ENCODE peak calls at places on chromosome 2, in five cellular contexts. Y, M, X, K and J are unnamed samples.

GRCh38 chr2:221205103-221205502 is 367.0 kb downstream of the EPHA4 start:
- DNase-seq in Y (no peak), M (no peak), X (no peak), K (no peak), J (no peak)

GRCh38 chr2:40244251-40245010 is 207.5 kb downstream of the SLC8A1 start:
- DNase-seq in Y (peak), M (peak), X (peak), K (peak), J (peak)

GRCh38 chr2:199596549-199596948 is 138.8 kb upstream of the SATB2 start:
- DNase-seq in Y (no peak), M (peak), X (peak), K (no peak), J (no peak)

GRCh38 chr2:1730047-1730937 is 14.0 kb downstream of the PXDN start:
- DNase-seq in Y (peak), M (no peak), X (peak), K (no peak), J (no peak)

GRCh38 chr2:222912117-222912516 is 51.3 kb downstream of the ACSL3 start:
- DNase-seq in Y (no peak), M (no peak), X (peak), K (no peak), J (no peak)

GRCh38 chr2:186927867-186928191 is 78.9 kb upstream of the ZSWIM2 start:
- DNase-seq in Y (no peak), M (no peak), X (no peak), K (no peak), J (no peak)

GRCh38 chr2:191386938-191387536 is 141.8 kb downstream of the MYO1B start:
- DNase-seq in Y (no peak), M (no peak), X (peak), K (no peak), J (no peak)

GRCh38 chr2:147464737-147465437 is 379.9 kb upstream of the ACVR2A start:
- DNase-seq in Y (no peak), M (no peak), X (no peak), K (no peak), J (no peak)

GRCh38 chr2:41061371-41061770 is 609.5 kb upstream of the SLC8A1 start:
- DNase-seq in Y (no peak), M (peak), X (no peak), K (no peak), J (no peak)

GRCh38 chr2:59974051-59974766 is 579.2 kb downstream of the BCL11A start:
- DNase-seq in Y (no peak), M (no peak), X (no peak), K (no peak), J (no peak)

GRCh38 chr2:144111443-144111842 is 408.5 kb downstream of the ZEB2 start:
- DNase-seq in Y (no peak), M (no peak), X (peak), K (no peak), J (no peak)

GRCh38 chr2:248724-249123 is 15.1 kb downstream of the SH3YL1 start:
- DNase-seq in Y (no peak), M (no peak), X (no peak), K (no peak), J (no peak)

GRCh38 chr2:118913805-118914645 is 28.0 kb upstream of the MARCO start:
- DNase-seq in Y (no peak), M (no peak), X (no peak), K (no peak), J (no peak)

GRCh38 chr2:64404743-64405142 is 49.2 kb upstream of the LGALSL start:
- DNase-seq in Y (peak), M (no peak), X (peak), K (peak), J (peak)

GRCh38 chr2:71600572-71600971 is 147.2 kb downstream of the DYSF start:
- DNase-seq in Y (no peak), M (no peak), X (no peak), K (no peak), J (no peak)

GRCh38 chr2:241226723-241227634 is 38.5 kb downstream of the ANO7 start:
- DNase-seq in Y (no peak), M (no peak), X (peak), K (no peak), J (peak)

GRCh38 chr2:98911376-98912154 is 24.5 kb downstream of the CRACDL start:
- DNase-seq in Y (peak), M (no peak), X (no peak), K (peak), J (no peak)

GRCh38 chr2:163877316-163877715 is 141.5 kb upstream of the FIGN start:
- DNase-seq in Y (no peak), M (no peak), X (peak), K (no peak), J (no peak)

GRCh38 chr2:203783496-203784203 is 77.2 kb downstream of the CD28 start:
- DNase-seq in Y (no peak), M (no peak), X (peak), K (no peak), J (no peak)

GRCh38 chr2:10452334-10452733 is 4.2 kb upstream of the ODC1 start:
- DNase-seq in Y (peak), M (no peak), X (peak), K (peak), J (no peak)

GRCh38 chr2:232979871-232980461 is 33.1 kb downstream of the NGEF start:
- DNase-seq in Y (no peak), M (no peak), X (peak), K (no peak), J (no peak)

GRCh38 chr2:6772366-6772710 is 93.4 kb downstream of the CMPK2 start:
- DNase-seq in Y (no peak), M (no peak), X (no peak), K (no peak), J (no peak)

GRCh38 chr2:215831296-215831913 is 181.9 kb downstream of the MREG start:
- DNase-seq in Y (no peak), M (peak), X (peak), K (no peak), J (peak)

GRCh38 chr2:11814979-11815510 is 68.6 kb downstream of the LPIN1 start:
- DNase-seq in Y (no peak), M (no peak), X (no peak), K (no peak), J (no peak)

GRCh38 chr2:201858781-201859180 is 52.4 kb downstream of the CDK15 start:
- DNase-seq in Y (no peak), M (peak), X (peak), K (no peak), J (no peak)

GRCh38 chr2:129709956-129710598 is 269.4 kb upstream of the RAB6C start:
- DNase-seq in Y (no peak), M (no peak), X (no peak), K (peak), J (no peak)

GRCh38 chr2:230830428-230830827 is 34.3 kb upstream of the ITM2C start:
- DNase-seq in Y (no peak), M (no peak), X (no peak), K (no peak), J (no peak)

GRCh38 chr2:21617885-21618434 is 494.2 kb downstream of the TDRD15 start:
- DNase-seq in Y (no peak), M (no peak), X (no peak), K (no peak), J (no peak)

GRCh38 chr2:197310271-197310939 is at the start of gene ANKRD44:
- DNase-seq in Y (peak), M (peak), X (peak), K (peak), J (peak)

GRCh38 chr2:43226558-43226954 is at the start of gene ZFP36L2:
- DNase-seq in Y (peak), M (peak), X (peak), K (peak), J (peak)

GRCh38 chr2:240629968-240630770 is 4.9 kb downstream of the GPR35 start:
- DNase-seq in Y (no peak), M (no peak), X (no peak), K (no peak), J (no peak)

GRCh38 chr2:159875083-159875482 is 77.1 kb upstream of the CD302 start:
- DNase-seq in Y (no peak), M (no peak), X (no peak), K (no peak), J (peak)

GRCh38 chr2:217941339-217941738 is 61.5 kb downstream of the TNS1 start:
- DNase-seq in Y (no peak), M (no peak), X (no peak), K (no peak), J (no peak)
- H3K4me3 ChIP-seq in Y (peak), M (no peak), X (no peak), K (peak), J (peak)

DNA sequence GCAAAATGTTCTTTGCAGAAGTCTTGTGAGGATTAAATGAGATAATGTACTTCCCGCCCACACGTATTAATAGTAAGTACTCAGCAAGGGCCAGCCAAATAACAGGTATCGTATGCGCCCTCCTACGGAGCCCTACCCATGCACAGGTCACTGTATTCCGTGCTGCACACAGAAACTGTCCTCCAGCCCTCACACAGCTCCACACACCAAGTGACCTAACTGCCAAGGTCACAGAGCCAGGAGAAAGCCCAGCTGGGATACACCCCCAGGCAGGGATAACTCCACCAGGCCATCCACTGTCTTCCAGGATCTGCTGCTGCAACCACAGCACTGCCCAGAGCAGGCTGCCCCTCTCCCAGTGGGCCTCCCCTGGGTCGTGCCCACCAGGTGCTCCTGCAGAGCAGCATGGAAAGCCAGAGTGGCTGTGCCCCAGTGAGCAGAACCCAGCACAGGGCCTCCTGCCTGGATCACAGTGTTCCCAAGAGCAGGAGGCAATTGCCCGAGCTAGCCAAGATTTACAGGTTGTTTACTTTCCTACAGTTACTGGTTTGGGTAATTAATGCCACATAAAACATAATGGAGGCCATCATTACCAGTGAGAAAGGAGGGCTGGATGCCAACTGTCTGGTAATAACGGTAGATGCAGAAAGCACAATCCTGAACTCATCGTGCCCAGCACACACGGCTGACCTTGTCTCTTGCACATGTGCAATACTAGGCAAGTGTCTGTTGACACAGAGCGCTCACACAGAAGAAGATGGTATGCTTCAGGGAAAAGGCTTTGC is 24.4 kb downstream of the TFCP2L1 start:
- DNase-seq in Y (peak), M (no peak), X (no peak), K (no peak), J (peak)
- H3K27ac ChIP-seq in Y (no peak), M (no peak), X (no peak), K (no peak), J (no peak)

GRCh38 chr2:235113854-235114253 is 162.0 kb downstream of the SH3BP4 start:
- DNase-seq in Y (no peak), M (no peak), X (no peak), K (no peak), J (no peak)
- TF ChIP-seq CTCF in Y (no peak), M (no peak), X (no peak), K (no peak), J (no peak)

DNA sequence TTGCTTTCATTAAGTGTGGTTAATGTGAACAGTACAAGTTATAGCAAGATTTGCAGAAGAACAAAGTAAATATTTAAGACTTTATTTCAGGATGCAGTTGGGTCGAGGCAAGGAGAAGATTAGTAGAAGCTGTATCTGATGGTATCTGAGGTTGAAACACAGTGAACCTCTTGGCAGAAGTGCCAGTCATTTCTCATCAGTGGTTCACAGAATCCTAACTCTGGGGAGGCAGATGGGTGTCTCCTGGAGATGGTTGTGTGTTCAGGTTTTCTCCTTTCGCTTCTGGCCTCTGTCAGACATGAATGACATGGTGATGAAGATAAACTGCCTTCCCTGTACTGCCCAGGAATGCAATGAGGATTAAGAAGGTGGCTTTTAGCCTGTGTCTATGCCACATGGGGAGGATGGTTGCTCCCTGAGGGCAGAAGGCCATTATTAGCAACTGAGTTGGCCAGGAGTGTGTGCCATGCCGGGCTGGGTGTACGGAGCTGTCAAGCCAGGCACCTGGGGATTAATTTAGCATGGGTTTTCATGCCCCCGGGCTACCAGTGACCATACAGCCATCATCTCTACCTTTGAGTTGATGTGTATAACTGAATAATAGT is 28.0 kb downstream of the MGAT5 start:
- DNase-seq in Y (no peak), M (no peak), X (no peak), K (no peak), J (no peak)
- H3K4me3 ChIP-seq in Y (no peak), M (no peak), X (no peak), K (no peak), J (no peak)

GRCh38 chr2:28691774-28692281 is 59.8 kb upstream of the PPP1CB start:
- DNase-seq in Y (peak), M (no peak), X (peak), K (no peak), J (peak)
- H3K27ac ChIP-seq in Y (no peak), M (no peak), X (peak), K (peak), J (no peak)

GRCh38 chr2:45734952-45735351 is 83.5 kb downstream of the PRKCE start:
- DNase-seq in Y (no peak), M (peak), X (no peak), K (no peak), J (no peak)
- TF ChIP-seq CTCF in Y (no peak), M (no peak), X (no peak), K (no peak), J (no peak)

GRCh38 chr2:115160523-115161521 is 718.4 kb downstream of the DPP10 start:
- DNase-seq in Y (no peak), M (no peak), X (no peak), K (no peak), J (peak)

GRCh38 chr2:115162454-115163293 is 720.2 kb downstream of the DPP10 start:
- DNase-seq in Y (no peak), M (no peak), X (no peak), K (no peak), J (peak)

GRCh38 chr2:115163572-115163971 is 721.1 kb downstream of the DPP10 start:
- DNase-seq in Y (no peak), M (no peak), X (no peak), K (no peak), J (no peak)

GRCh38 chr2:115165529-115166109 is 723.2 kb downstream of the DPP10 start:
- DNase-seq in Y (no peak), M (peak), X (peak), K (no peak), J (no peak)

DNA sequence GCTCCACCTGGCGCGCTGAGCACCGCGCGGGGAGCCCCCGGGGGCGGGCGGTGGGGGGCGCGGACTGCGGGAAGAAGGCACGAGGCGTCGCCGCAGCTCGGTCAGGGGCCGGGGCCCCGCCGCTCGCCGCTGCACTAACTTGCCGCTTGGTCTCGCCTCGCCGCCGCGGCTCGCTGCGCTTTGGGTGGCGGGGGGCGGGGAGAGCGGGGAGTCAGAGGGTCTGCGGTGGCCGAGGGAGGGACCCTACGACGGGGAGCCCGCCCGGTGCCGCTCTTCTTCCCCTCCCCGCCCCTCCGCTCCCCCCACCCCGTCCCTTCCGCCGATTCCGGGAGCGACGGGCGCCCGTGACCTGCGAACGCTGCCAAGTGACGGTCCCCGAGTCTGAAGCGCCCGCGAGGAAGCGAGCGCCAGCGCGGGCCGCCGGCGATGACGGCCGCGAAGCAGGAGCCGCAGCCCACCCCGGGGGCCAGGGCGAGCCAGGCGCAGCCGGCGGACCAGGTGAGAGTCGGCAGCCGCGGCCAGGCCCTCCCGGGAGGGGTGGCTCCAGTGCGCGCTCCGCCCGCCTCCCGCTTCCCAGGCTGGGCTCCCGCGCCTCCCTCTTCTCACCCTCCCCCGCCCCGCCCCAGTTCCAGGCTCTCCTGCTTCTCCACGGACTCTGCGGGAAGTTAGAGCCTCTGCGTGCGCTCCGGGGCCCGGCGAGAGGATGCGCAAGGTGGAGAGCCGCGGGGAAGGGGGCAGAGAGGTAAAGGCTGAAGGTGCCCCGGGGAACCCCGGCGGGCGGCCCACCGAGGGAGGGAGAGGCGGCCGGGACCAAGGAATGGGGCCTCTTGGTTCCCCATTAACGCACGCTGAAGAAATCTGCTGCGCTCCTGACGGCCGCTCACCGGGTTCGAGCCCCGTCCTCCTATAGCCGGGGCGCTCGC is 719.4 kb downstream of the DPP10 start:
- DNase-seq in Y (peak), M (no peak), X (no peak), K (no peak), J (peak)
- H3K4me3 ChIP-seq in Y (peak), M (no peak), X (peak), K (no peak), J (peak)

GRCh38 chr2:189152476-189152875 is 27.1 kb downstream of the COL5A2 start:
- DNase-seq in Y (no peak), M (no peak), X (peak), K (no peak), J (no peak)
- H3K27ac ChIP-seq in Y (no peak), M (no peak), X (no peak), K (no peak), J (no peak)

DNA sequence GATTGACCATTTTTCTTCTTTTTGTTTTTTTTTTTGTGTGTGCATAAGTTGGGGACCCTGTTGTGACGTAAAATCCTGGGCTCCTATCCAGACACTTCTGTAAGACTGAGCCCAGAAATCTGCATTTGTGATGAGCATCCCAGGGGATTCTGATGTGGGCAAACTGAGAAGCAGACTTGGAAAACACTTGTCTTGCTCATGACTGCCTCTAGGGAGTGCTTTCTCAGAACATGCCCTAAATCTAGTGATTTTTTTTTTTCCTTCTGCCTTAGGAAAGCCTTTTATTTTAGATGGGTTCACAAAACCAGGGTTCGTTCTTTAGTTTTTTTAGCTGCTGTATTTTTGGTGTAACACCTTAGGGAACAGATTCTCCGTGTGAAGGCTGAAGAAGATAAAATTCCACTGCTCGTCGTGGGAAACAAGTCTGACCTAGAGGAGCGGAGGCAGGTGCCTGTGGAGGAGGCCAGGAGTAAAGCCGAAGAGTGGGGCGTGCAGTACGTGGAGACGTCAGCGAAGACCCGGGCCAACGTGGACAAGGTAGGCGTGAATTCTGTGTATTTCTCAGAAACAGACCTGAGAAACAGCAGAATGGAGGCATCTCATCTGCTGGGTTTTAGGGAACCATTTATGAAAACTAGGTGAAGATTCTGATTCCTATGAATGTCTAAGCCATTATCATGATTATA is 36.7 kb downstream of the RALB start:
- DNase-seq in Y (no peak), M (no peak), X (peak), K (no peak), J (no peak)
- TF ChIP-seq CTCF in Y (no peak), M (peak), X (peak), K (no peak), J (no peak)

GRCh38 chr2:7880126-7880525 is 801.7 kb upstream of the ID2 start:
- DNase-seq in Y (no peak), M (no peak), X (no peak), K (no peak), J (no peak)
- H3K4me3 ChIP-seq in Y (no peak), M (no peak), X (no peak), K (no peak), J (no peak)